ENCODE peak calls at places on chromosome 21, in five cellular contexts. W, Y, D, F and V are unnamed samples.

GRCh38 chr21:34962586-34963222 is 86.4 kb downstream of the RUNX1 start:
- DNase-seq in Y (no peak), D (no peak), W (no peak), F (no peak), V (no peak)

GRCh38 chr21:39721885-39722284 is 23.1 kb upstream of the IGSF5 start:
- DNase-seq in D (no peak), W (no peak), F (no peak), Y (no peak), V (no peak)

GRCh38 chr21:42317341-42317741 is 2.1 kb upstream of the TFF3 start:
- DNase-seq in F (no peak), D (no peak), Y (no peak), W (no peak), V (no peak)

GRCh38 chr21:14881863-14882262 is 182.9 kb downstream of the NRIP1 start:
- DNase-seq in W (no peak), F (no peak), Y (no peak), D (no peak), V (no peak)

GRCh38 chr21:28633803-28634572 is 358.7 kb downstream of the LTN1 start:
- DNase-seq in W (no peak), D (no peak), F (no peak), Y (no peak), V (peak)

GRCh38 chr21:29104239-29104708 is 26.2 kb upstream of the MAP3K7CL start:
- DNase-seq in W (no peak), D (no peak), Y (no peak), F (no peak), V (no peak)

GRCh38 chr21:43929217-43929971 is 64.4 kb downstream of the AGPAT3 start:
- DNase-seq in Y (no peak), F (peak), W (no peak), D (no peak), V (no peak)

GRCh38 chr21:14088391-14088790 is 122.4 kb downstream of the LIPI start:
- DNase-seq in F (no peak), W (no peak), Y (no peak), D (no peak), V (no peak)

GRCh38 chr21:42091899-42092508 is 20.9 kb downstream of the UMODL1 start:
- DNase-seq in F (no peak), W (no peak), Y (no peak), D (peak), V (no peak)

GRCh38 chr21:38379171-38379570 is 119.1 kb downstream of the ERG start:
- DNase-seq in D (no peak), W (no peak), F (no peak), Y (no peak), V (no peak)